ENCODE peak calls at places on chromosome 7, in seven cellular contexts. C, O, X, J, Z, A and W are unnamed samples.

GRCh38 chr7:44224216-44224950 is 23.6 kb downstream of the YKT6 start:
- DNase-seq in X (no peak), A (no peak), O (peak; percentile 19), Z (no peak), J (no peak), C (no peak), W (no peak)

GRCh38 chr7:79953130-79953529 is 181.5 kb upstream of the GNAI1 start:
- DNase-seq in A (no peak), J (no peak), C (no peak), O (no peak), X (no peak), Z (no peak), W (no peak)

GRCh38 chr7:28956608-28957063 is 1.5 kb downstream of the TRIL start:
- DNase-seq in J (peak; percentile 5), Z (peak; percentile 18), O (peak; percentile 46), C (no peak), X (peak; percentile 49), A (peak; percentile 77), W (no peak)

GRCh38 chr7:28889290-28889689 is 68.8 kb downstream of the TRIL start:
- DNase-seq in Z (no peak), X (no peak), J (no peak), C (no peak), A (no peak), O (no peak), W (no peak)

GRCh38 chr7:14734839-14735321 is 167.7 kb downstream of the DGKB start:
- DNase-seq in O (no peak), X (no peak), J (no peak), Z (no peak), C (no peak), A (peak; percentile 11), W (no peak)

GRCh38 chr7:30027065-30027456 is 559 bp upstream of the FKBP14 start:
- DNase-seq in O (no peak), X (peak; percentile 57), C (peak; percentile 17), A (no peak), Z (no peak), J (peak; percentile 57), W (no peak)

GRCh38 chr7:158834799-158835784 is 5.8 kb upstream of the ESYT2 start:
- DNase-seq in C (no peak), J (no peak), A (no peak), X (no peak), Z (no peak), O (no peak), W (peak; percentile 32)

GRCh38 chr7:114806590-114807167 is 115.2 kb upstream of the MDFIC start:
- DNase-seq in A (no peak), C (no peak), X (no peak), Z (peak; percentile 92), O (no peak), J (peak; percentile 81), W (no peak)

GRCh38 chr7:68868975-68869374 is 729.3 kb upstream of the AUTS2 start:
- DNase-seq in A (no peak), O (no peak), C (no peak), Z (no peak), X (no peak), J (no peak), W (no peak)

GRCh38 chr7:90211391-90212148 is at the start of gene STEAP2:
- DNase-seq in O (peak; percentile 79), A (peak; percentile 87), J (peak; percentile 85), C (peak; percentile 79), X (peak; percentile 70), Z (peak; percentile 91), W (peak; percentile 89)

GRCh38 chr7:341841-342638 is 52.1 kb downstream of the FOXL3 start:
- DNase-seq in Z (no peak), J (no peak), C (no peak), X (no peak), O (no peak), A (peak; percentile 42), W (no peak)

GRCh38 chr7:17940302-17941170 is at the start of gene SNX13:
- DNase-seq in O (peak; percentile 94), C (peak; percentile 77), Z (peak; percentile 89), X (peak; percentile 94), A (peak; percentile 87), J (peak; percentile 92), W (peak; percentile 97)

GRCh38 chr7:27112960-27113949 is 10.8 kb upstream of the HOXA2 start:
- DNase-seq in J (peak; percentile 95), O (no peak), X (no peak), Z (peak; percentile 90), A (peak; percentile 58), C (peak; percentile 83), W (no peak)

GRCh38 chr7:85074016-85074415 is 112.8 kb downstream of the SEMA3D start:
- DNase-seq in X (no peak), C (no peak), J (peak; percentile 10), Z (no peak), A (no peak), O (no peak), W (no peak)

GRCh38 chr7:134690016-134690415 is 43.4 kb downstream of the BPGM start:
- DNase-seq in J (peak; percentile 81), C (no peak), X (peak; percentile 30), Z (peak; percentile 90), O (no peak), A (no peak), W (no peak)

GRCh38 chr7:98240961-98241673 is 10.9 kb downstream of the TECPR1 start:
- DNase-seq in J (peak; percentile 28), A (peak; percentile 47), C (no peak), O (no peak), Z (peak; percentile 36), X (peak; percentile 76), W (no peak)

GRCh38 chr7:74454059-74454947 is 597 bp downstream of the GTF2IRD1 start:
- DNase-seq in A (peak; percentile 34), O (no peak), C (no peak), Z (no peak), J (no peak), X (peak; percentile 48), W (no peak)

GRCh38 chr7:4574851-4575250 is 107.2 kb upstream of the FOXK1 start:
- DNase-seq in J (no peak), O (no peak), A (no peak), C (no peak), X (no peak), Z (no peak), W (no peak)

GRCh38 chr7:151923097-151923876 is 33.0 kb upstream of the GALNTL5 start:
- DNase-seq in J (no peak), O (no peak), A (no peak), X (no peak), Z (peak; percentile 40), C (no peak), W (peak; percentile 51)

GRCh38 chr7:48188776-48189520 is 17.7 kb downstream of the ABCA13 start:
- DNase-seq in O (no peak), X (no peak), Z (peak; percentile 56), J (no peak), A (no peak), C (no peak), W (no peak)

GRCh38 chr7:33716581-33717477 is 188.5 kb upstream of the BMPER start:
- DNase-seq in C (peak; percentile 60), X (no peak), Z (peak; percentile 83), A (no peak), J (peak; percentile 66), O (no peak), W (no peak)

GRCh38 chr7:34133983-34134782 is 228.8 kb downstream of the BMPER start:
- DNase-seq in X (peak; percentile 24), O (peak; percentile 19), Z (peak; percentile 89), A (peak; percentile 65), J (peak; percentile 84), C (peak; percentile 29), W (no peak)

GRCh38 chr7:32070406-32071360 is at the start of gene PDE1C:
- DNase-seq in X (no peak), A (peak; percentile 15), J (peak; percentile 19), Z (no peak), O (peak; percentile 29), C (no peak), W (peak; percentile 85)